ENCODE peak calls at places on chromosomes 2 and 18, in four cellular contexts. Q, E, I and H are unnamed samples.

GRCh38 chr2:35522434-35522833 is 833.1 kb upstream of the CRIM1 start:
- DNase-seq in Q (no peak), E (no peak), I (no peak), H (no peak)

GRCh38 chr18:59885579-59886163 is 14.1 kb upstream of the PMAIP1 start:
- DNase-seq in E (no peak), I (no peak), Q (no peak), H (no peak)

GRCh38 chr18:76620326-76620813 is 125.3 kb upstream of the ZNF516 start:
- DNase-seq in I (peak), E (peak), Q (peak), H (peak)

GRCh38 chr18:74702951-74703350 is 105.3 kb downstream of the ZNF407 start:
- DNase-seq in I (no peak), E (no peak), Q (no peak), H (no peak)

GRCh38 chr2:39409697-39410389 is 27.2 kb downstream of the MAP4K3 start:
- DNase-seq in E (no peak), Q (no peak), I (no peak), H (no peak)

GRCh38 chr2:67388680-67389079 is 8.5 kb upstream of the ETAA1 start:
- DNase-seq in Q (no peak), E (no peak), I (no peak), H (no peak)

GRCh38 chr2:50556934-50557575 is 474.9 kb downstream of the NRXN1 start:
- DNase-seq in Q (no peak), E (no peak), I (no peak), H (no peak)

GRCh38 chr2:222518570-222519381 is 94.4 kb downstream of the SGPP2 start:
- DNase-seq in Q (peak), E (no peak), I (no peak), H (no peak)

GRCh38 chr2:108417254-108417653 is 31.8 kb upstream of the GCC2 start:
- DNase-seq in Q (no peak), I (no peak), E (no peak), H (no peak)

GRCh38 chr2:80126596-80127189 is 177.9 kb downstream of the LRRTM1 start:
- DNase-seq in E (no peak), I (no peak), Q (no peak), H (no peak)

GRCh38 chr2:23183733-23184132 is 201.2 kb upstream of the KLHL29 start:
- DNase-seq in E (no peak), Q (no peak), I (no peak), H (no peak)

GRCh38 chr2:7524211-7524594 is 607.0 kb downstream of the RNF144A start:
- DNase-seq in I (no peak), E (no peak), Q (no peak), H (no peak)

GRCh38 chr2:234514873-234515638 is 18.2 kb upstream of the ARL4C start:
- DNase-seq in I (no peak), E (no peak), Q (no peak), H (no peak)

GRCh38 chr2:37881397-37881796 is 43.7 kb upstream of the RMDN2 start:
- DNase-seq in I (no peak), Q (no peak), E (no peak), H (no peak)

GRCh38 chr2:69459936-69460335 is 22.7 kb upstream of the NFU1 start:
- DNase-seq in E (no peak), I (no peak), Q (no peak), H (no peak)

GRCh38 chr18:9513971-9514512 is 38.7 kb downstream of the RALBP1 start:
- DNase-seq in E (no peak), I (no peak), Q (no peak), H (no peak)

GRCh38 chr2:114056294-114057143 is 166.6 kb downstream of the ACTR3 start:
- DNase-seq in I (no peak), E (no peak), Q (no peak), H (no peak)

GRCh38 chr2:6877402-6878305 is at the start of gene RSAD2:
- DNase-seq in I (peak), Q (peak), E (peak), H (no peak)

GRCh38 chr2:218964041-218964771 is 4.7 kb downstream of the CDK5R2 start:
- DNase-seq in E (no peak), I (no peak), Q (no peak), H (no peak)

GRCh38 chr2:189580662-189581353 is at the start of gene SLC40A1:
- DNase-seq in I (peak), Q (peak), E (peak), H (peak)
- TF ChIP-seq POLR2A in I (no peak), Q (peak), E (peak), H (peak)

DNA sequence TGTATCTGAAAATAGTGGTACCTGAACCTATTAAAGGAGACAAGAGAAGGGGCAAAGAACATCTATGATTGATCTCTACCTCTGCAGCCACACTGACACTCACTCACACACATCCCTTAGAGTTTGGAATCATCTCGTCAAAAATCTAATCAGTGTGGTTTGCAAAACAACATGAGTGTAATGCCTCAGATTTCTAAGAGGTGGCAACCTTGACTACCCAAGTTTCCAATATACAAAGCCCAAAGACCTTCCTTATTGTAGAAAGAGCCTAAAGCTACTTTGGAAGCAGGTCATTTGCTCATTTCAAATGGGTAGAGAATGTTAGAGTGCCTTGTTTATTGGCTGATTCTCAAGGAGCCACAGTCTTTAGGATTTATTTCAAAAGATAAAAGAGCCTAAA is 444.9 kb downstream of the ARHGAP15 start:
- DNase-seq in I (no peak), E (no peak), Q (no peak), H (no peak)
- TF ChIP-seq CTCF in I (no peak), E (no peak), Q (no peak), H (no peak)

GRCh38 chr2:217958206-217958888 is 44.4 kb downstream of the TNS1 start:
- DNase-seq in I (no peak), E (peak), Q (no peak), H (no peak)

GRCh38 chr2:217958889-217959235 is 43.9 kb downstream of the TNS1 start:
- DNase-seq in Q (no peak), E (no peak), I (no peak), H (no peak)

GRCh38 chr2:217954971-217955740 is 47.6 kb downstream of the TNS1 start:
- DNase-seq in I (peak), E (no peak), Q (no peak), H (no peak)

GRCh38 chr2:217955881-217956493 is 46.8 kb downstream of the TNS1 start:
- DNase-seq in E (no peak), I (no peak), Q (no peak), H (no peak)

DNA sequence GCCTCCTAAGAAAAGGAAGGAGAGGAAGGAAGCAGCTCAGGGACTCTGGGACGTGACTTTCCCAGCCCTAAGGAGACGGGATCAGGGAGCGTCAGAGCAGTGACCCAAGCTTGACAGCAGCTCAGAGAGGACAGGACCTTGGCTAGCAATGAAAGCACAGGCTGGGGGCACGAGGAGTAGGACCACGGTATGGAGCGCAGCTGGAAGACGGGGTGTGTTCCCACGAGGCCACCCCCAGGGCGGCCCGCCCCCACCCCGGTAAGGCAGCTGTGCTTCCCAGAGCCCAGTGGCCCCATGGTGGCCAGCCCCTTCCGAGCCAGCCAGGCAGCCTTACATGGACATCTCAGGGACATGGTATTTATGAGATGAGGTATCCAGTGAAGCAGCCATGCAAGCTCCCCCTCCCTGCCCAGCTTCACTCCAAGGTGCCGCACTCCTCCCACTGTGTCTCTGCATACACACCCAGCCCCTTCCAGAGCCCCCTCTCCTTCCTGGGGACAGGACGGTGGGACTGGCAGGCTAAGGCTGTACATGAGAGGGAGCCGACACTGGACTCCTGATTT is 45.8 kb downstream of the TNS1 start:
- DNase-seq in I (peak), E (peak), Q (no peak), H (no peak)
- TF ChIP-seq POLR2A in I (no peak), E (peak), Q (no peak), H (no peak)

GRCh38 chr2:96267159-96267971 is 1.3 kb downstream of the CIAO1 start:
- DNase-seq in I (no peak), E (no peak), Q (no peak), H (no peak)
- TF ChIP-seq CTCF in I (peak), E (no peak), Q (no peak), H (no peak)